ENCODE peak calls at places on chromosomes 2 and 18, in seven cellular contexts. One of them, this sample, is unnamed.

GRCh38 chr2:24122-24521 is 22.2 kb downstream of the FAM110C start:
- DNase-seq in K562: no peak
- DNase-seq in spleen: no peak
- DNase-seq in A549: no peak
- DNase-seq in adrenal gland: no peak
- DNase-seq in IMR-90: no peak
- DNase-seq in esophagus squamous epithelium: no peak
- DNase-seq in this sample: no peak

GRCh38 chr2:1995987-1996386 is 251.7 kb upstream of the PXDN start:
- DNase-seq in K562: no peak
- DNase-seq in spleen: no peak
- DNase-seq in A549: no peak
- DNase-seq in adrenal gland: peak
- DNase-seq in IMR-90: no peak
- DNase-seq in esophagus squamous epithelium: no peak
- DNase-seq in this sample: no peak

GRCh38 chr2:39913648-39914456 is 134.8 kb upstream of the THUMPD2 start:
- DNase-seq in K562: peak
- DNase-seq in spleen: no peak
- DNase-seq in A549: peak
- DNase-seq in adrenal gland: no peak
- DNase-seq in IMR-90: peak
- DNase-seq in esophagus squamous epithelium: no peak
- DNase-seq in this sample: peak

GRCh38 chr2:96945011-96945410 is 41.4 kb downstream of the FAM178B start:
- DNase-seq in K562: no peak
- DNase-seq in spleen: no peak
- DNase-seq in A549: no peak
- DNase-seq in adrenal gland: no peak
- DNase-seq in IMR-90: no peak
- DNase-seq in esophagus squamous epithelium: no peak
- DNase-seq in this sample: no peak

GRCh38 chr2:203498161-203498560 is 36.9 kb downstream of the RAPH1 start:
- DNase-seq in K562: no peak
- DNase-seq in spleen: no peak
- DNase-seq in A549: peak
- DNase-seq in adrenal gland: no peak
- DNase-seq in IMR-90: peak
- DNase-seq in esophagus squamous epithelium: no peak
- DNase-seq in this sample: no peak

GRCh38 chr2:217622205-217622621 is 380.6 kb downstream of the TNS1 start:
- DNase-seq in K562: no peak
- DNase-seq in spleen: no peak
- DNase-seq in A549: peak
- DNase-seq in adrenal gland: no peak
- DNase-seq in IMR-90: peak
- DNase-seq in esophagus squamous epithelium: no peak
- DNase-seq in this sample: peak

GRCh38 chr2:83991992-83992391 is 467.1 kb downstream of the SUCLG1 start:
- DNase-seq in K562: peak
- DNase-seq in spleen: no peak
- DNase-seq in A549: peak
- DNase-seq in adrenal gland: no peak
- DNase-seq in IMR-90: no peak
- DNase-seq in esophagus squamous epithelium: no peak
- DNase-seq in this sample: no peak

GRCh38 chr2:38384344-38384743 is 7.3 kb upstream of the ATL2 start:
- DNase-seq in K562: no peak
- DNase-seq in spleen: no peak
- DNase-seq in A549: no peak
- DNase-seq in adrenal gland: no peak
- DNase-seq in IMR-90: no peak
- DNase-seq in esophagus squamous epithelium: no peak
- DNase-seq in this sample: no peak

GRCh38 chr2:159267926-159268325 is 18.6 kb downstream of the WDSUB1 start:
- DNase-seq in K562: no peak
- DNase-seq in spleen: no peak
- DNase-seq in A549: no peak
- DNase-seq in adrenal gland: no peak
- DNase-seq in IMR-90: peak
- DNase-seq in esophagus squamous epithelium: no peak
- DNase-seq in this sample: no peak

GRCh38 chr18:66235206-66235605 is 368.7 kb downstream of the CDH19 start:
- DNase-seq in K562: no peak
- DNase-seq in spleen: no peak
- DNase-seq in A549: no peak
- DNase-seq in adrenal gland: no peak
- DNase-seq in IMR-90: no peak
- DNase-seq in esophagus squamous epithelium: no peak
- DNase-seq in this sample: no peak

GRCh38 chr18:24490545-24490944 is 30.1 kb downstream of the HRH4 start:
- DNase-seq in K562: no peak
- DNase-seq in spleen: no peak
- DNase-seq in A549: no peak
- DNase-seq in adrenal gland: no peak
- DNase-seq in IMR-90: peak
- DNase-seq in esophagus squamous epithelium: no peak
- DNase-seq in this sample: no peak

GRCh38 chr2:63374341-63374740 is 213.9 kb downstream of the WDPCP start:
- DNase-seq in K562: no peak
- DNase-seq in spleen: no peak
- DNase-seq in A549: no peak
- DNase-seq in adrenal gland: no peak
- DNase-seq in IMR-90: no peak
- DNase-seq in esophagus squamous epithelium: no peak
- DNase-seq in this sample: no peak

GRCh38 chr18:76707534-76707933 is 114.8 kb upstream of the ZNF236 start:
- DNase-seq in K562: no peak
- DNase-seq in spleen: no peak
- DNase-seq in A549: no peak
- DNase-seq in adrenal gland: no peak
- DNase-seq in IMR-90: no peak
- DNase-seq in esophagus squamous epithelium: no peak
- DNase-seq in this sample: no peak

GRCh38 chr2:58984731-58985130 is 743.6 kb upstream of the FANCL start:
- DNase-seq in K562: no peak
- DNase-seq in spleen: no peak
- DNase-seq in A549: no peak
- DNase-seq in adrenal gland: no peak
- DNase-seq in IMR-90: no peak
- DNase-seq in esophagus squamous epithelium: no peak
- DNase-seq in this sample: no peak
- TF ChIP-seq POLR2A in K562: no peak
- TF ChIP-seq POLR2A in spleen: no peak
- TF ChIP-seq POLR2A in A549: no peak
- TF ChIP-seq POLR2A in adrenal gland: no peak
- TF ChIP-seq POLR2A in IMR-90: no peak
- TF ChIP-seq POLR2A in esophagus squamous epithelium: no peak
- TF ChIP-seq POLR2A in this sample: no peak

DNA sequence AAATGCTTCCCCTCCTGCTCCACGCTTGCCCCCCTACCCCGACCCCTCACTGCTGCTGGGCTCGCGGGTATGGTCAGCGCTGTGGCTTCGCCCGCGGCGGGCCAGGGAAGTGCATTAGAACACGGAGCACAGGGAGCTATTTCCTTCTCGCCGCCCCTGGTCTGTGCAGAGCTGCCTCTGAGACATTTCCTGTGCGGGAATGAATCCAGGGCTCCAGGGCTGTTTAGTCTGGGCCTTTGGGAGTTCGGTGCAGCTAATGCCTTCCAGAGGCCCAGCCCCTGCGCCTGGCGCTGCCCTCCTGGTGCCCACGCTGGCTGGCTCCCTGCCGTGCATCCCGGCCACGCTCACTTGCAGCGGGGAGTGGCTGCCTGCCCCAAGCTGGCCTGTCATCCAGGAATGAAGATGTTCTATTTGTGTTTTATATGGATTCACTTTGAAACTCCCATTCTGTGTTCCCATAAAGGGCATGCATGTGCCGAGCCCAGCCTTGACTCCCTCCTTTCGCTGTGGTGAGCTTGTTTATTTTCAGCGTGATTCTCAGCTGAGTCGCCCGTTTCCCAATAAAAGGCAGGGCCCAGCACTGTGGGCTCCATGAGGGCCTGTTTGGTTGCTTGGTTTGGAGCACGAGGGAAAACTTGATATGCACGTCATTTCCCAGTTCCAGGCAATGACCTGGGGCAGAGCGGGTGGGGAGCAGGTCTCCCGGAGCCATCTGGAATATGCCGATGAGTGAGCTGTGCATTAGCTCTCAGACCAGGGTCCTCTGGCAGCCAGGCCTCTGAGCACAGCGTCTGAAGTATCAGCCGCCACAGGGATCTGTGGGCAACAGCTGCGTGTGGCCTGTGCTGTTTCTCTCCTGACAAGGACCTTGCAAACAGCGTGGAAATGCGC is 42.7 kb downstream of the SH3RF3 start:
- DNase-seq in K562: no peak
- DNase-seq in spleen: no peak
- DNase-seq in A549: peak
- DNase-seq in adrenal gland: peak
- DNase-seq in IMR-90: peak
- DNase-seq in esophagus squamous epithelium: no peak
- DNase-seq in this sample: peak
- TF ChIP-seq CTCF in K562: no peak
- TF ChIP-seq CTCF in spleen: no peak
- TF ChIP-seq CTCF in A549: no peak
- TF ChIP-seq CTCF in adrenal gland: peak
- TF ChIP-seq CTCF in IMR-90: peak
- TF ChIP-seq CTCF in esophagus squamous epithelium: peak
- TF ChIP-seq CTCF in this sample: no peak

GRCh38 chr2:46855805-46856204 is 59.8 kb downstream of the MCFD2 start:
- DNase-seq in K562: no peak
- DNase-seq in spleen: no peak
- DNase-seq in A549: no peak
- DNase-seq in adrenal gland: no peak
- DNase-seq in IMR-90: no peak
- DNase-seq in esophagus squamous epithelium: no peak
- DNase-seq in this sample: no peak
- H3K27ac ChIP-seq in K562: no peak
- H3K27ac ChIP-seq in spleen: peak
- H3K27ac ChIP-seq in A549: peak
- H3K27ac ChIP-seq in adrenal gland: peak
- H3K27ac ChIP-seq in IMR-90: peak
- H3K27ac ChIP-seq in esophagus squamous epithelium: peak
- H3K27ac ChIP-seq in this sample: peak

DNA sequence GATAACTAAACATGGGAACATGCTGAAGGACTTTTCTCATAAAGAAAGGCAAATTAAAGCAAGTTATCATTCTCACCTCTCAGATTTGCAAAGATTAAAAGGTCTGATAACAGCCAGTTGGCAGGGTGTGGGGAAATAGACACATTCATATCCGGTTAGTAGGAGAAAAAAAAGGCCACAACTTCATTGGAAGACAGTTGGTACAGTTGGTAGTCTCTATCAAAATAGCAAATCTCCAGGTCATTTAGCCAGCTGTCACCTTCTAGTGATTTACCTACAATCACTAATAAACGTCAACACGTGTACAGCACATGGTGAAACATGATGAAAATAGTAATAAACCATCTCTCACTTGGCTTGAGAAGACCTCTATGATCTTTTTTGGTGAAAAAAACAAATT is 16.6 kb downstream of the INPP5D start:
- DNase-seq in K562: no peak
- DNase-seq in spleen: no peak
- DNase-seq in A549: no peak
- DNase-seq in adrenal gland: no peak
- DNase-seq in IMR-90: no peak
- DNase-seq in esophagus squamous epithelium: no peak
- DNase-seq in this sample: no peak
- TF ChIP-seq POLR2A in K562: no peak
- TF ChIP-seq POLR2A in spleen: no peak
- TF ChIP-seq POLR2A in A549: no peak
- TF ChIP-seq POLR2A in adrenal gland: no peak
- TF ChIP-seq POLR2A in IMR-90: no peak
- TF ChIP-seq POLR2A in esophagus squamous epithelium: no peak
- TF ChIP-seq POLR2A in this sample: no peak